ENCODE peak calls at places on chromosomes 1 and 21, in seven cellular contexts. Z is IMR-90, P is esophagus squamous epithelium, Q is GM20000, O is HFFc6, D is lung, J is WTC11. G is an unnamed sample.

GRCh38 chr21:37849703-37850102 is 66.6 kb downstream of the KCNJ6 start:
- DNase-seq in Z (peak; percentile 83), P (no peak), Q (no peak), O (peak; percentile 75), D (no peak), J (no peak), G (no peak)

GRCh38 chr1:202110977-202111376 is 11.7 kb upstream of the GPR37L1 start:
- DNase-seq in Z (no peak), P (no peak), Q (no peak), O (no peak), D (no peak), J (no peak), G (no peak)

GRCh38 chr1:236514703-236515442 is 8.9 kb upstream of the LGALS8 start:
- DNase-seq in Z (no peak), P (no peak), Q (no peak), O (no peak), D (no peak), J (no peak), G (no peak)

GRCh38 chr1:67833595-67833926 is 294 bp upstream of the GNG12 start:
- DNase-seq in Z (peak; percentile 61), P (no peak), Q (no peak), O (peak; percentile 55), D (no peak), J (no peak), G (no peak)

GRCh38 chr1:52899445-52899894 is 22.1 kb downstream of the ECHDC2 start:
- DNase-seq in Z (no peak), P (no peak), Q (no peak), O (no peak), D (no peak), J (no peak), G (no peak)

GRCh38 chr1:223512016-223512415 is 118.8 kb downstream of the CCDC185 start:
- DNase-seq in Z (no peak), P (no peak), Q (no peak), O (no peak), D (no peak), J (no peak), G (no peak)

GRCh38 chr21:44817914-44818635 is at the start of gene SUMO3:
- DNase-seq in Z (peak; percentile 76), P (no peak), Q (peak; percentile 98), O (peak; percentile 60), D (peak; percentile 72), J (peak; percentile 69), G (peak; percentile 87)

GRCh38 chr1:33086384-33086850 is 5.5 kb downstream of the AZIN2 start:
- DNase-seq in Z (peak; percentile 78), P (no peak), Q (peak; percentile 65), O (peak; percentile 41), D (peak; percentile 69), J (peak; percentile 84), G (peak; percentile 74)

GRCh38 chr1:228017356-228018124 is 10.7 kb downstream of the WNT3A start:
- DNase-seq in Z (no peak), P (no peak), Q (no peak), O (no peak), D (no peak), J (no peak), G (no peak)

GRCh38 chr1:214404154-214404553 is 123.2 kb downstream of the SMYD2 start:
- DNase-seq in Z (peak; percentile 88), P (no peak), Q (no peak), O (peak; percentile 49), D (no peak), J (no peak), G (no peak)

GRCh38 chr1:224761245-224761644 is 145.1 kb downstream of the CNIH3 start:
- DNase-seq in Z (no peak), P (no peak), Q (no peak), O (no peak), D (no peak), J (no peak), G (no peak)

GRCh38 chr1:20255666-20256065 is 35.0 kb upstream of the VWA5B1 start:
- DNase-seq in Z (peak; percentile 78), P (no peak), Q (no peak), O (peak; percentile 41), D (no peak), J (no peak), G (no peak)

GRCh38 chr1:200364121-200364759 is 45.6 kb downstream of the ZNF281 start:
- DNase-seq in Z (peak; percentile 51), P (no peak), Q (no peak), O (no peak), D (no peak), J (no peak), G (no peak)

GRCh38 chr1:21619041-21619947 is 49.9 kb downstream of the RAP1GAP start:
- DNase-seq in Z (no peak), P (no peak), Q (no peak), O (no peak), D (no peak), J (no peak), G (no peak)

GRCh38 chr1:58570094-58570493 is 7.0 kb downstream of the TACSTD2 start:
- DNase-seq in Z (no peak), P (no peak), Q (no peak), O (no peak), D (no peak), J (no peak), G (no peak)

GRCh38 chr1:218705911-218706893 is 361.1 kb downstream of the TGFB2 start:
- DNase-seq in Z (peak; percentile 97), P (no peak), Q (no peak), O (peak; percentile 97), D (peak; percentile 29), J (no peak), G (no peak)

GRCh38 chr1:228098323-228098931 is 4.7 kb downstream of the C1orf35 start:
- DNase-seq in Z (no peak), P (no peak), Q (no peak), O (no peak), D (no peak), J (no peak), G (no peak)

GRCh38 chr1:109256971-109257681 is 7.8 kb downstream of the CELSR2 start:
- DNase-seq in Z (peak; percentile 53), P (no peak), Q (no peak), O (peak; percentile 68), D (no peak), J (no peak), G (no peak)

GRCh38 chr1:115062542-115063004 is 26.7 kb downstream of the TSPAN2 start:
- DNase-seq in Z (no peak), P (peak; percentile 25), Q (no peak), O (peak; percentile 17), D (peak; percentile 43), J (no peak), G (no peak)

GRCh38 chr1:229203030-229203751 is 67.7 kb upstream of the RAB4A start:
- DNase-seq in Z (peak; percentile 74), P (no peak), Q (no peak), O (peak; percentile 72), D (no peak), J (peak; percentile 88), G (peak; percentile 55)

GRCh38 chr1:59669752-59670312 is 144.9 kb upstream of the HOOK1 start:
- DNase-seq in Z (peak; percentile 43), P (no peak), Q (no peak), O (peak; percentile 71), D (no peak), J (peak; percentile 41), G (no peak)

GRCh38 chr1:158730453-158730852 is 9.9 kb upstream of the OR6K3 start:
- DNase-seq in Z (no peak), P (no peak), Q (no peak), O (no peak), D (no peak), J (no peak), G (no peak)

GRCh38 chr21:46022551-46023107 is 41.1 kb downstream of the COL6A1 start:
- DNase-seq in Z (no peak), P (no peak), Q (no peak), O (no peak), D (no peak), J (no peak), G (no peak)

DNA sequence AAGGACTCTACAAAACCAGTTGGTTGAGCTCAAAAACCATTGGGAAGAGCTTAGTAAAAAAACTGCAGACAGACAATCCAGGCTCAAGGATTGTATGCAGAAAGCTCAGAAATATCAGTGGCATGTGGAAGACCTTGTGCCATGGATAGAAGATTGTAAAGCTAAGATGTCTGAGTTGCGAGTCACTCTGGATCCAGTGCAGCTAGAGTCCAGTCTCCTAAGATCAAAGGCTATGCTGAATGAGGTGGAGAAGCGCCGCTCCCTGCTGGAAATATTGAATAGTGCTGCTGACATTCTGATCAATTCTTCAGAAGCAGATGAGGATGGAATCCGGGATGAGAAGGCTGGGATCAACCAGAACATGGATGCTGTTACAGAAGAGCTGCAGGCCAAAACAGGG is 104.0 kb upstream of the BMP8A start:
- DNase-seq in Z (peak; percentile 94), P (no peak), Q (no peak), O (peak; percentile 90), D (no peak), J (no peak), G (no peak)
- TF ChIP-seq CTCF in Z (peak; percentile 53), P (no peak), Q (no peak), O (peak; percentile 69), D (no peak), J (no peak), G (no peak)

GRCh38 chr1:183956559-183957188 is 80.9 kb downstream of the COLGALT2 start:
- DNase-seq in Z (peak; percentile 87), P (no peak), Q (peak; percentile 84), O (peak; percentile 81), D (no peak), J (no peak), G (no peak)
- TF ChIP-seq CTCF in Z (peak; percentile 46), P (no peak), Q (peak; percentile 11), O (peak; percentile 36), D (no peak), J (no peak), G (no peak)

DNA sequence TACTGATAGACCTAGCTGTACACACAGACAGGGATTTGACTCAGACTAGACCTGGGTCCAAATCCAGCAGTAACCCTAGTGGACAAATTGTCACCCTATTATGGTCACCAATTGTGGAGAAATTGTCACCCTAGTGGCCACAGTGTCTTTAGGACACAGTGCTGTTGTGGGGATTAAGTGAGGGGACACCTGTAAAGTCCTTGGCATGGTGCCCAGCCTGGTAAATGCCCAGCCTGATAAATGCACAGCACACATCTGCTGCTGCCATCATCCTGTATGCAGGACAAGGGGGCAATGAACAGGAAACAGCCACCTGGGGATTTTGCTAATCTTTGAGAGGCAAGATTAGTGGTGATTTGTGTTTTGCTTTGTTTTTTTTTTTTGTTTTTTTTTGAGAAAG is 2.3 kb downstream of the TMEM61 start:
- DNase-seq in Z (no peak), P (no peak), Q (no peak), O (no peak), D (no peak), J (no peak), G (no peak)
- TF ChIP-seq CTCF in Z (no peak), P (no peak), Q (no peak), O (peak; percentile 41), D (no peak), J (no peak), G (no peak)

GRCh38 chr1:177431123-177431522 is 260.4 kb downstream of the BRINP2 start:
- DNase-seq in Z (no peak), P (no peak), Q (no peak), O (no peak), D (no peak), J (no peak), G (no peak)

GRCh38 chr1:177429234-177429633 is 258.5 kb downstream of the BRINP2 start:
- DNase-seq in Z (no peak), P (no peak), Q (no peak), O (no peak), D (no peak), J (no peak), G (no peak)

DNA sequence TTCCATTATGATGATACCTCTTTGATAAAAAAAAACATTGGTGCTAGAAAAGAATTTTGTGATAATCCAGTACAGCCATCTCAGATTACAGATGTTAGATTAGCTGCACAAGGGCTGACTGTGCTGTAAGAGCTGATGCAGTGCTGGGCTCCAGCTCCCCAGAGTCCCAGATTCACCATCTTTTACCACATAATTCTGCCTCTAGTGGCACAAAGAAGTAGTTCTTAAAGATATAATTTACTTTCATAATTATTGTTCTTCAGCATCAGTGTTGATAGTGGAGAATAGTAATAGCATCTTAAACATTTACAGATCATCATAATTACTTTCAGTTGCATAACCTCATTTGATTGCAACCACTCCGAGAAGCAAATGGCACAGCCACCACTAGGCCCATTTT is 262.1 kb downstream of the BRINP2 start:
- DNase-seq in Z (peak; percentile 1), P (no peak), Q (no peak), O (no peak), D (no peak), J (no peak), G (no peak)
- TF ChIP-seq CTCF in Z (peak; percentile 19), P (no peak), Q (no peak), O (no peak), D (no peak), J (no peak), G (peak; percentile 68)

G was measured in endothelial cell.